ENCODE peak calls at places on chromosomes 3 and 15, in nine cellular contexts. Z is CD8-positive, alpha-beta memory T cell; P is Peyer's patch; Y is iPS DF 6.9; J is HCT116; C is thoracic aorta; D is PC-3; S is tibial nerve; M is naive thymus-derived CD4-positive, alpha-beta T cell. X is an unnamed sample.

GRCh38 chr15:85407421-85408269 is 27.2 kb downstream of the AKAP13 start:
- DNase-seq in Z (no peak), P (no peak), Y (no peak), J (no peak), C (peak; percentile 19), D (peak; percentile 79), S (no peak), M (no peak), X (no peak)

GRCh38 chr3:30399394-30400181 is 206.8 kb upstream of the TGFBR2 start:
- DNase-seq in Z (no peak), P (no peak), Y (no peak), J (no peak), C (no peak), D (peak; percentile 18), S (no peak), M (no peak), X (no peak)

GRCh38 chr15:68418611-68419161 is 13.3 kb downstream of the ITGA11 start:
- DNase-seq in Z (no peak), P (no peak), Y (no peak), J (no peak), C (no peak), D (no peak), S (no peak), M (no peak), X (peak; percentile 65)

GRCh38 chr15:71387825-71388224 is 272.6 kb downstream of the THSD4 start:
- DNase-seq in Z (no peak), P (no peak), Y (no peak), J (no peak), C (no peak), D (no peak), S (no peak), M (no peak), X (no peak)

GRCh38 chr15:79678032-79678701 is 218.6 kb downstream of the MTHFS start:
- DNase-seq in Z (no peak), P (no peak), Y (no peak), J (no peak), C (no peak), D (no peak), S (no peak), M (no peak), X (no peak)

GRCh38 chr3:9951962-9952805 is at the start of gene PRRT3:
- DNase-seq in Z (peak; percentile 69), P (peak; percentile 35), Y (no peak), J (no peak), C (no peak), D (peak; percentile 58), S (no peak), M (peak; percentile 54), X (peak; percentile 34)

GRCh38 chr15:73002509-73002908 is 49.8 kb upstream of the NEO1 start:
- DNase-seq in Z (no peak), P (no peak), Y (no peak), J (no peak), C (no peak), D (no peak), S (no peak), M (no peak), X (no peak)

GRCh38 chr15:74781673-74782595 is at the start of gene CSK:
- DNase-seq in Z (peak; percentile 87), P (peak; percentile 65), Y (no peak), J (no peak), C (no peak), D (peak; percentile 69), S (peak; percentile 38), M (peak; percentile 68), X (peak; percentile 81)

GRCh38 chr3:42306499-42306898 is 40.5 kb upstream of the CCK start:
- DNase-seq in Z (no peak), P (no peak), Y (no peak), J (no peak), C (no peak), D (no peak), S (no peak), M (no peak), X (no peak)

GRCh38 chr3:196181127-196181546 is 30.1 kb downstream of the ZDHHC19 start:
- DNase-seq in Z (no peak), P (no peak), Y (no peak), J (no peak), C (no peak), D (no peak), S (no peak), M (no peak), X (no peak)

GRCh38 chr3:7306900-7307299 is 446.0 kb downstream of the GRM7 start:
- DNase-seq in Z (no peak), P (no peak), Y (no peak), J (no peak), C (no peak), D (no peak), S (no peak), M (no peak), X (no peak)

GRCh38 chr15:48507416-48508065 is 138.0 kb downstream of the FBN1 start:
- DNase-seq in Z (no peak), P (no peak), Y (peak; percentile 18), J (peak; percentile 47), C (no peak), D (peak; percentile 61), S (no peak), M (no peak), X (no peak)

GRCh38 chr3:148439254-148439822 is 258.4 kb upstream of the AGTR1 start:
- DNase-seq in Z (no peak), P (no peak), Y (no peak), J (no peak), C (no peak), D (no peak), S (no peak), M (no peak), X (no peak)
- H3K4me1 ChIP-seq in Z (no peaks in the 10 kb centered on the region), P (no peaks in the 10 kb centered on the region), Y (no peaks in the 10 kb centered on the region), J (no peaks in the 10 kb centered on the region), C (no peaks in the 10 kb centered on the region), D (no peaks in the 10 kb centered on the region), S (no peaks in the 10 kb centered on the region), M (no peaks in the 10 kb centered on the region), X (no peaks in the 10 kb centered on the region)

GRCh38 chr3:102178817-102179216 is 256.0 kb upstream of the ZPLD1 start:
- DNase-seq in Z (no peak), P (no peak), Y (no peak), J (no peak), C (no peak), D (no peak), S (no peak), M (no peak), X (no peak)

GRCh38 chr3:102181202-102181920 is 253.5 kb upstream of the ZPLD1 start:
- DNase-seq in Z (no peak), P (no peak), Y (no peak), J (no peak), C (no peak), D (peak; percentile 58), S (no peak), M (no peak), X (no peak)

GRCh38 chr3:102177075-102177755 is 257.6 kb upstream of the ZPLD1 start:
- DNase-seq in Z (no peak), P (no peak), Y (no peak), J (no peak), C (no peak), D (no peak), S (no peak), M (no peak), X (peak; percentile 23)

GRCh38 chr3:102180291-102180931 is 254.4 kb upstream of the ZPLD1 start:
- DNase-seq in Z (no peak), P (no peak), Y (no peak), J (no peak), C (no peak), D (peak; percentile 71), S (no peak), M (no peak), X (no peak)

GRCh38 chr3:102179321-102180290 is 255.2 kb upstream of the ZPLD1 start:
- DNase-seq in Z (no peak), P (no peak), Y (no peak), J (no peak), C (no peak), D (peak; percentile 57), S (no peak), M (no peak), X (no peak)
- H3K4me3 ChIP-seq in Z (no peak overlapping the region), P (no peak overlapping the region), Y (no peak overlapping the region), J (no peak overlapping the region), C (peak overlapping the region; percentile 52), D (peak overlapping the region; percentile 23), S (no peak overlapping the region), M (no peak overlapping the region), X (no peak overlapping the region)

GRCh38 chr15:20348900-20349773 is 192.5 kb downstream of the GOLGA6L6 start:
- DNase-seq in Z (peak; percentile 53), P (no peak), Y (no peak), J (no peak), C (no peak), D (no peak), S (no peak), M (no peak), X (no peak)

GRCh38 chr15:20345401-20345958 is 196.1 kb downstream of the GOLGA6L6 start:
- DNase-seq in Z (peak; percentile 52), P (peak; percentile 15), Y (no peak), J (no peak), C (no peak), D (no peak), S (no peak), M (no peak), X (no peak)

GRCh38 chr15:20346082-20346805 is 195.4 kb downstream of the GOLGA6L6 start:
- DNase-seq in Z (peak; percentile 49), P (peak; percentile 15), Y (no peak), J (no peak), C (no peak), D (no peak), S (no peak), M (no peak), X (no peak)

GRCh38 chr15:20349774-20350498 is 191.7 kb downstream of the GOLGA6L6 start:
- DNase-seq in Z (peak; percentile 47), P (peak; percentile 15), Y (no peak), J (no peak), C (no peak), D (no peak), S (no peak), M (no peak), X (no peak)

GRCh38 chr15:20348291-20348899 is 193.2 kb downstream of the GOLGA6L6 start:
- DNase-seq in Z (no peak), P (no peak), Y (no peak), J (no peak), C (no peak), D (no peak), S (no peak), M (no peak), X (no peak)
- H3K9me3 ChIP-seq in Z (no peaks in the 10 kb centered on the region), P (peaks cover 15% of the 10 kb centered on the region), Y (peaks cover 63% of the 10 kb centered on the region), J (peaks cover 83% of the 10 kb centered on the region), C (no peaks in the 10 kb centered on the region), D (peaks cover 38% of the 10 kb centered on the region), S (peaks cover 7% of the 10 kb centered on the region), M (peaks cover 5% of the 10 kb centered on the region), X (no peaks in the 10 kb centered on the region)

GRCh38 chr15:89105147-89105546 is 16.9 kb downstream of the ABHD2 start:
- DNase-seq in Z (no peak), P (no peak), Y (no peak), J (no peak), C (no peak), D (peak; percentile 85), S (no peak), M (no peak), X (no peak)
- H3K4me1 ChIP-seq in Z (no peaks in the 10 kb centered on the region), P (no peaks in the 10 kb centered on the region), Y (no peaks in the 10 kb centered on the region), J (peaks cover 33% of the 10 kb centered on the region), C (peaks cover 53% of the 10 kb centered on the region), D (peaks cover 73% of the 10 kb centered on the region), S (no peaks in the 10 kb centered on the region), M (no peaks in the 10 kb centered on the region), X (peaks cover 22% of the 10 kb centered on the region)

GRCh38 chr3:4582634-4583033 is 89.5 kb downstream of the ITPR1 start:
- DNase-seq in Z (no peak), P (no peak), Y (no peak), J (no peak), C (no peak), D (no peak), S (no peak), M (no peak), X (no peak)
- H3K4me3 ChIP-seq in Z (no peak overlapping the region), P (no peak overlapping the region), Y (no peak overlapping the region), J (no peak overlapping the region), C (peak overlapping the region; percentile 72), D (no peak overlapping the region), S (no peak overlapping the region), M (no peak overlapping the region), X (no peak overlapping the region)

GRCh38 chr3:38085943-38086324 is 46.9 kb downstream of the DLEC1 start:
- DNase-seq in Z (no peak), P (no peak), Y (no peak), J (no peak), C (no peak), D (no peak), S (no peak), M (no peak), X (no peak)
- H3K9me3 ChIP-seq in Z (peaks cover 8% of the 10 kb centered on the region), P (peaks cover 11% of the 10 kb centered on the region), Y (peaks cover 2% of the 10 kb centered on the region), J (peaks cover 6% of the 10 kb centered on the region), C (peaks cover 4% of the 10 kb centered on the region), D (no peaks in the 10 kb centered on the region), S (peaks cover 3% of the 10 kb centered on the region), M (peaks cover 7% of the 10 kb centered on the region), X (no peaks in the 10 kb centered on the region)

X was measured in transverse colon.